ENCODE peak calls at places on chromosomes 12 and 14, in seven cellular contexts. X is tibial artery; Z is activated CD4-positive, alpha-beta T cell treated with anti-CD3 and anti-CD28 coated beads, Interleukin-2, amount 50 U/mL, for 1 hour; Y is GDM1; L is amniotic epithelial cell; V is tibial nerve; S is Calu3. H is an unnamed sample.

GRCh38 chr14:59253527-59253926 is 65.1 kb downstream of the DAAM1 start:
- DNase-seq in X (no peak), Z (no peak), Y (no peak), L (no peak), V (no peak), S (no peak), H (no peak)

GRCh38 chr12:56224954-56225353 is 812 bp downstream of the NABP2 start:
- DNase-seq in X (no peak), Z (no peak), Y (no peak), L (no peak), V (no peak), S (no peak), H (no peak)

GRCh38 chr12:109711596-109712461 is 1.8 kb upstream of the FAM222A start:
- DNase-seq in X (no peak), Z (no peak), Y (no peak), L (no peak), V (no peak), S (no peak), H (no peak)

GRCh38 chr12:6867407-6868210 is at the start of gene TPI1:
- DNase-seq in X (peak), Z (peak), Y (peak), L (peak), V (no peak), S (peak), H (peak)

GRCh38 chr12:125882141-125882540 is 816.9 kb downstream of the AACS start:
- DNase-seq in X (no peak), Z (no peak), Y (no peak), L (peak), V (no peak), S (no peak), H (no peak)

GRCh38 chr14:88829188-88829587 is 4.7 kb downstream of the TTC8 start:
- DNase-seq in X (no peak), Z (no peak), Y (no peak), L (no peak), V (no peak), S (no peak), H (peak)

GRCh38 chr14:75297417-75298040 is 18.9 kb downstream of the FOS start:
- DNase-seq in X (peak), Z (no peak), Y (no peak), L (peak), V (no peak), S (no peak), H (peak)

GRCh38 chr12:68462799-68463198 is 130.6 kb upstream of the MDM1 start:
- DNase-seq in X (no peak), Z (no peak), Y (no peak), L (no peak), V (no peak), S (no peak), H (no peak)

GRCh38 chr12:46349253-46349652 is 23.3 kb downstream of the SLC38A2 start:
- DNase-seq in X (no peak), Z (no peak), Y (no peak), L (no peak), V (no peak), S (no peak), H (no peak)

GRCh38 chr12:53795927-53796326 is 44.1 kb upstream of the CISTR start:
- DNase-seq in X (no peak), Z (no peak), Y (no peak), L (no peak), V (no peak), S (no peak), H (no peak)

GRCh38 chr14:52279405-52279804 is 11.9 kb downstream of the PTGDR start:
- DNase-seq in X (no peak), Z (no peak), Y (no peak), L (peak), V (no peak), S (no peak), H (peak)

GRCh38 chr12:94074216-94074969 is 74.0 kb upstream of the PLXNC1 start:
- DNase-seq in X (peak), Z (no peak), Y (no peak), L (no peak), V (peak), S (no peak), H (no peak)

GRCh38 chr12:32454075-32454474 is 54.7 kb downstream of the FGD4 start:
- DNase-seq in X (no peak), Z (no peak), Y (no peak), L (peak), V (no peak), S (no peak), H (no peak)

GRCh38 chr12:53938276-53939140 is at the start of gene HOXC13:
- DNase-seq in X (peak), Z (no peak), Y (no peak), L (peak), V (peak), S (peak), H (no peak)

GRCh38 chr12:44317651-44318126 is 481.8 kb downstream of the TMEM117 start:
- DNase-seq in X (no peak), Z (no peak), Y (peak), L (peak), V (no peak), S (peak), H (no peak)

GRCh38 chr12:62576503-62576902 is 109.9 kb downstream of the MON2 start:
- DNase-seq in X (no peak), Z (no peak), Y (no peak), L (no peak), V (no peak), S (no peak), H (no peak)

GRCh38 chr12:15534870-15535269 is 212.6 kb downstream of the PTPRO start:
- DNase-seq in X (no peak), Z (no peak), Y (no peak), L (peak), V (peak), S (no peak), H (peak)

GRCh38 chr12:52029686-52030085 is 21.6 kb upstream of the NR4A1 start:
- DNase-seq in X (no peak), Z (no peak), Y (no peak), L (no peak), V (no peak), S (peak), H (no peak)

GRCh38 chr12:64990991-64991570 is 130.0 kb downstream of the WIF1 start:
- DNase-seq in X (no peak), Z (no peak), Y (no peak), L (no peak), V (no peak), S (no peak), H (no peak)

GRCh38 chr14:96160030-96160912 is 44.4 kb upstream of the BDKRB2 start:
- DNase-seq in X (no peak), Z (no peak), Y (no peak), L (peak), V (no peak), S (no peak), H (peak)

GRCh38 chr14:36229262-36229661 is 52.7 kb upstream of the PTCSC3 start:
- DNase-seq in X (no peak), Z (no peak), Y (no peak), L (no peak), V (no peak), S (no peak), H (no peak)

GRCh38 chr14:55881577-55882241 is 236.5 kb upstream of the PELI2 start:
- DNase-seq in X (no peak), Z (no peak), Y (no peak), L (peak), V (no peak), S (no peak), H (no peak)

GRCh38 chr14:22849212-22849819 is 12.9 kb downstream of the MMP14 start:
- DNase-seq in X (peak), Z (no peak), Y (no peak), L (no peak), V (peak), S (no peak), H (no peak)

GRCh38 chr14:79596531-79596930 is 614.8 kb downstream of the DIO2 start:
- DNase-seq in X (no peak), Z (no peak), Y (no peak), L (peak), V (no peak), S (no peak), H (no peak)

GRCh38 chr14:65101631-65102440 is 481 bp downstream of the MAX start:
- DNase-seq in X (peak), Z (peak), Y (no peak), L (no peak), V (no peak), S (peak), H (no peak)

GRCh38 chr12:47282206-47282605 is 202.4 kb upstream of the AMIGO2 start:
- DNase-seq in X (no peak), Z (no peak), Y (no peak), L (peak), V (no peak), S (no peak), H (no peak)

GRCh38 chr12:85076688-85077430 is 40.7 kb downstream of the LRRIQ1 start:
- DNase-seq in X (no peak), Z (no peak), Y (peak), L (peak), V (no peak), S (peak), H (peak)

GRCh38 chr12:16165506-16165905 is 112.0 kb downstream of the SLC15A5 start:
- DNase-seq in X (peak), Z (no peak), Y (no peak), L (peak), V (peak), S (peak), H (peak)

GRCh38 chr14:21385170-21385904 is 1.5 kb upstream of the SUPT16H start:
- DNase-seq in X (no peak), Z (no peak), Y (peak), L (no peak), V (no peak), S (no peak), H (peak)

GRCh38 chr12:13135336-13136178 is 32.1 kb upstream of the GSG1 start:
- DNase-seq in X (peak), Z (no peak), Y (no peak), L (peak), V (no peak), S (peak), H (no peak)